ENCODE peak calls at places on chromosomes 3 and 15, in six cellular contexts. X, F, H, Y, I and C are unnamed samples.
A peak's percentile ranks its signal among the peaks of the same experiment; 100 is the strongest.

GRCh38 chr3:12884104-12884742 is 42.9 kb upstream of the RPL32 start:
- DNase-seq in I (no peak), Y (no peak), F (peak; percentile 26), X (no peak), H (peak; percentile 65), C (no peak)

GRCh38 chr3:31466016-31466415 is 66.7 kb upstream of the STT3B start:
- DNase-seq in X (no peak), I (no peak), F (peak; percentile 8), Y (no peak), H (no peak), C (no peak)

GRCh38 chr15:90680371-90680935 is 36.7 kb upstream of the BLM start:
- DNase-seq in F (peak; percentile 96), H (no peak), X (no peak), I (no peak), Y (no peak), C (no peak)

GRCh38 chr3:88742674-88743507 is 364.5 kb upstream of the EPHA3 start:
- DNase-seq in I (no peak), Y (no peak), X (no peak), H (no peak), F (no peak), C (no peak)

GRCh38 chr3:13556214-13556613 is 7.3 kb downstream of the FBLN2 start:
- DNase-seq in Y (no peak), X (no peak), F (no peak), I (no peak), H (peak; percentile 67), C (no peak)

GRCh38 chr3:32492684-32493436 is 9.8 kb downstream of the CMTM6 start:
- DNase-seq in H (no peak), I (no peak), Y (no peak), F (peak; percentile 45), X (no peak), C (no peak)

GRCh38 chr3:94928921-94929320 is 866.1 kb downstream of the NSUN3 start:
- DNase-seq in X (no peak), F (no peak), I (no peak), H (no peak), Y (no peak), C (no peak)

GRCh38 chr15:69602921-69603320 is 150.3 kb downstream of the RPLP1 start:
- DNase-seq in H (no peak), I (no peak), F (no peak), X (no peak), Y (no peak), C (no peak)

GRCh38 chr3:12750658-12751071 is 8.4 kb downstream of the TMEM40 start:
- DNase-seq in I (no peak), H (no peak), X (no peak), Y (no peak), F (peak; percentile 83), C (peak; percentile 80)

GRCh38 chr3:170469151-170470062 is 50.7 kb downstream of the CLDN11 start:
- DNase-seq in Y (no peak), I (no peak), F (peak; percentile 86), X (no peak), H (no peak), C (peak; percentile 6)

GRCh38 chr3:88093266-88093665 is 34.2 kb downstream of the ZNF654 start:
- DNase-seq in I (no peak), H (no peak), F (no peak), X (no peak), Y (no peak), C (no peak)

GRCh38 chr3:111823341-111823830 is 35.7 kb upstream of the PHLDB2 start:
- DNase-seq in Y (no peak), I (no peak), X (no peak), F (no peak), H (no peak), C (no peak)

GRCh38 chr3:77328631-77329030 is 288.7 kb downstream of the ROBO2 start:
- DNase-seq in F (no peak), H (no peak), I (no peak), Y (no peak), X (no peak), C (no peak)

GRCh38 chr15:73336756-73337155 is 32.0 kb downstream of the HCN4 start:
- DNase-seq in Y (no peak), X (no peak), H (no peak), F (no peak), I (no peak), C (no peak)

GRCh38 chr3:132721479-132722164 is 587 bp downstream of the NPHP3 start:
- DNase-seq in I (peak; percentile 88), Y (no peak), X (peak; percentile 60), H (peak; percentile 77), F (peak; percentile 52), C (peak; percentile 35)
- TF ChIP-seq CTCF in I (peak; percentile 38), Y (no peak), X (peak; percentile 41), H (peak; percentile 8), F (peak; percentile 49), C (no peak)

DNA sequence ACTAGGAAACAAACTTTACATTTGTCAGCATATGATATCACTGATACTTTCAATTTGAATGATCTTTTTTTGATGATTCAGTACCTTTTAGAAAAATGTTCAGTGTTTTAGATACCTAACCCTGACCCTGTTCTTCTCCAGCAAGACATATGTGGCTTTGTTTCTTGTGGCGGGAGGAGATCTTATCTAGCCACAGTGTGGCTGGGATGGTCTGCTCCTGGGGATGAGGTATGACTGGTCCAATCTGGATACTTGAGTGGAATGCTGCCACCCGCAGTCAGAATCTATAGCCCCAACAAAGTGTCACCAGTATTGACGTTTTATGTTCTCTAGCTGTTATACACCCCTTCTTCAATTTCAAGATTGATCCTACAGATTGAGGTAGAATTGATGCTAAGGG is 439.0 kb upstream of the GOLIM4 start:
- DNase-seq in H (no peak), Y (no peak), F (no peak), I (no peak), X (no peak), C (peak; percentile 2)
- TF ChIP-seq CTCF in H (no peak), Y (peak; percentile 7), F (no peak), I (no peak), X (no peak), C (no peak)

DNA sequence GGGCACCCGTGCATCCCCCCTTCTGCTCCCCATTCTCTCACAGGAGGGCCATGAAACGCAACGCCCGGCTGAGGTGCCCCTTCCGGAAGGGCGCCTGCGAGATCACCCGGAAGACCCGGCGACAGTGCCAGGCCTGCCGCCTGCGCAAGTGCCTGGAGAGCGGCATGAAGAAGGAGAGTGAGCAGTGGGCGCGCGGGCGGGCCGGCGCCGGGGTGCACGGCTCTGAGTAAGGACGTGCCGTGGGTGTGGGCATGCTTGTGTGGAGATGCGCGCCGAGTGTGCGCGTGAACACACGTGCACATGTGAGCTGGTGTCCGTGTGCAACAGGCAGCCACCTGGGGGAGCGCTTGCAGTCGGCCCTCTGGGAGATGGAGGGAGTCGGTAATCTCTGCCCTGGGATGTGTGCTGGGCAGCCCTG is 28.1 kb downstream of the NR1I2 start:
- DNase-seq in X (no peak), I (peak; percentile 77), H (no peak), Y (peak; percentile 78), F (no peak), C (peak; percentile 75)
- TF ChIP-seq CTCF in X (peak; percentile 41), I (peak; percentile 21), H (no peak), Y (peak; percentile 51), F (peak; percentile 57), C (peak; percentile 38)

DNA sequence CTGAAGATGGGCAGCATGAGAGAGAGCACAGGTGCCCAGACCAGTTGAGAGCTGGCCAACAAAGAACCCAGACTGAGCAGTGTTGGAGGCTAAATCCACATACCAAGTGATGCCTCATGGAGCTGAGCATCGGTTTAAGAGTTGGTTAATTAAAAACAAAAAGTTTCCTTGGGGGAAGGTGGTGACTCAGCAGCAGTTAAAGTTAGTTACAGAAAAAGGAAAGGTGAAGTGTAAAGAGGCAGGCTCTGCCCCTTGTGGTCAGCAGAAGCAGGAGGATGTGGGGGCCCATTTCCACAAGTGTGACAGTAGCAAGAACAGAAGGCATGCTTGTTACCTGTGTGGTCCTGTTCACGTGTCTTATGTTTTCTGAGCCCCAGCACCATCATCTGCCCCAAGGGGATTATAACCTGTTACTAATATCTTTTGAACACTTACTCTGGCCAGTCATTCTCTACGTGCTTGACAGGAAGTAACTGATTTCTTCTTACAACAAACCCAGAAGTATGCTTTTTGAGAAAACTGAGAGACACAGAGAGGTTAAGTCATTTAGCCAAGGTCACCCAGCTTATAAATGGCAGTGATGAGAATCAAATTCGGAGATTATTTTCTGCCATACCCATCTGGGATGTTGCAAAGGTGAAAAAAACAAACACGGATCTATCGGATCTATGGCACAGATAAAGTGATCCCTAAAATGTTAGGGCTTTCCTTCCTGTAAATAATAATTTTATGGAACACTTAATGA is 91.0 kb downstream of the EPHB1 start:
- DNase-seq in F (peak; percentile 53), Y (peak; percentile 35), H (no peak), X (no peak), I (no peak), C (peak; percentile 28)
- TF ChIP-seq CTCF in F (peak; percentile 60), Y (peak; percentile 7), H (peak; percentile 44), X (no peak), I (no peak), C (no peak)

DNA sequence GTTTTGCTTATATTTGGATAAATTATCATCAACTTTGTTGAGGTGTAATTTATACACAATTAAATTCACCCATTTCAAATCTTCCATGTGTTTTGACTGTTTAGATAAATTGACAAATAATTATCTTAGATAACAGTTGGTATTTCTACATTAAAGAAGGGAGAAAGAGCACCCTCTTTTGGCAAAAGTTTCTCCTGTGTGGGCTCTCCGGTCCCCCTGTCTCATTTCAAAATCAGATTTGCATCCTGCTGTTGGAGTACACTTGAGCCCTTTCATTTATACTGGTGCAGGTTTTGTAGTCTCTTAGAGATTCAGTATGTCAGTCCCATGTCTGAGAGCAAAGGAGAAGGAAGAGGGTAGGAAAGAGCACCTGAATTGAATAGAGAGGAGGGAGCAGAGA is 49.4 kb downstream of the NKIRAS1 start:
- DNase-seq in I (no peak), H (no peak), Y (no peak), F (no peak), X (no peak), C (no peak)
- TF ChIP-seq CTCF in I (no peak), H (peak; percentile 13), Y (peak; percentile 24), F (peak; percentile 35), X (peak; percentile 7), C (no peak)